ENCODE peak calls at places on chromosomes 6 and 20, in five cellular contexts. R is tibial nerve, Y is sigmoid colon, P is dorsolateral prefrontal cortex, G is B cell. B is an unnamed sample.

GRCh38 chr20:57596998-57597939 is 23.0 kb downstream of the ZBP1 start:
- DNase-seq in R (peak), Y (peak), P (peak), G (peak), B (peak)

GRCh38 chr6:27205375-27206278 is 41.9 kb upstream of the PRSS16 start:
- DNase-seq in R (no peak), Y (no peak), P (no peak), G (no peak), B (peak)

GRCh38 chr6:53529324-53530036 is 15.4 kb downstream of the GCLC start:
- DNase-seq in R (no peak), Y (no peak), P (no peak), G (no peak), B (no peak)

GRCh38 chr20:58905236-58905635 is 52.7 kb downstream of the GNAS start:
- DNase-seq in R (no peak), Y (no peak), P (no peak), G (no peak), B (no peak)

GRCh38 chr6:106883808-106884262 is 90.7 kb downstream of the CD24 start:
- DNase-seq in R (no peak), Y (no peak), P (no peak), G (no peak), B (no peak)

GRCh38 chr6:157272866-157273755 is 50.2 kb downstream of the TMEM242 start:
- DNase-seq in R (peak), Y (no peak), P (no peak), G (peak), B (peak)

GRCh38 chr6:111810321-111811235 is 62.7 kb downstream of the FYN start:
- DNase-seq in R (no peak), Y (no peak), P (no peak), G (no peak), B (peak)

GRCh38 chr20:16929756-16930155 is 181.6 kb downstream of the OTOR start:
- DNase-seq in R (no peak), Y (no peak), P (no peak), G (no peak), B (no peak)

GRCh38 chr6:81812416-81812815 is 59.9 kb upstream of the TENT5A start:
- DNase-seq in R (no peak), Y (no peak), P (no peak), G (no peak), B (no peak)

GRCh38 chr6:13378669-13379590 is 50.6 kb upstream of the TBC1D7 start:
- DNase-seq in R (no peak), Y (no peak), P (no peak), G (no peak), B (no peak)

GRCh38 chr6:37882724-37883413 is 63.3 kb downstream of the ZFAND3 start:
- DNase-seq in R (no peak), Y (no peak), P (no peak), G (no peak), B (no peak)

GRCh38 chr6:138815797-138816528 is 20.1 kb downstream of the ECT2L start:
- DNase-seq in R (peak), Y (no peak), P (no peak), G (peak), B (no peak)

DNA sequence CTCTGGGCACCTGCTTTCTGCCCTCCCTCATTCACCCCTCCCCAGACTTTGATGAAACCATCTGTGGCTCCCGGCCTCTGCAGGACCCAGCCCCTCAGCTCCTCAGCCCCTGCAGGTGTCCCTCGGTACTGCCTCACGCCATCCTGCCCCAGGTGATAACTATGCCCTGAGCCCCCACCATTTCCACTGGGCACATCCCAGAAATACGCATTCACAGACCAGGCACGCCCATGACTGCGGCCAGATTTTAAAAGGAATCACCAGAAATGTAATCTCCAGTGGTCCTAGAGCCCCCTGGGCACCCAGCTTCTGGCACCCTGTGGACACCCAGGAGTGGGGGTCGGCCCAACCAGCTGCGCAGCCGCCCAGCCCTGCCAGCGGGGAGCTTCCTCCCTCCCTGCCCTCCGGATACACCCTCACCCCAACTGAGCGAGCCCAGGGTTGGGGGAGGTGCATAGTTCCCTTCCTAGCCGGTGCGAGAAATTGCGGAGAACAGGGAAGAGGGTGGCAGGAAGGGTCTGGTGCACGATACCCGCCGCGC is 585 bp upstream of the NTSR1 start:
- DNase-seq in R (no peak), Y (no peak), P (no peak), G (peak), B (peak)
- TF ChIP-seq CTCF in R (no peak), Y (peak), P (no peak), G (peak), B (peak)

GRCh38 chr20:43840382-43841070 is 74.1 kb upstream of the TOX2 start:
- DNase-seq in R (no peak), Y (peak), P (no peak), G (peak), B (peak)
- TF ChIP-seq CTCF in R (no peak), Y (no peak), P (peak), G (peak), B (peak)

DNA sequence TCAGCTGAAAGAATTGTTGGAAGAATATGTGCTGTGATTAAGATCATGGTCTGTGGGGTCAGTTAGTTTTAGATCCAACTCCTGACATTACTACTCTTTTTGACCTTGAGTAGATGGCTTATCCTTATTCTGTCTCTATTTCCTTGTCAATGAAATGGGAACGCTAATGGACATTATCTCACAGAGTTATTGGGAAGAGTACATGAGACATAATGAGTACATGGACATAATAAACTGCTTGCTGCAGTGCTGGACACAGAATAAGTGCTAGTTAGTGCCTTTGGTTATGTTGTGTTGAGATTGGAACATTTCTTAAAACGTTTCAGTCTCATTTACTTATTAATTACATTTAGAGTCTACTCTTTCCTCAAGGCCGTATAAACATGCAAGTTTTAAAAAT is 42.6 kb downstream of the MAPK14 start:
- DNase-seq in R (no peak), Y (no peak), P (no peak), G (no peak), B (no peak)
- TF ChIP-seq CTCF in R (no peak), Y (no peak), P (no peak), G (no peak), B (no peak)

GRCh38 chr20:51534764-51535386 is 7.6 kb downstream of the NFATC2 start:
- DNase-seq in R (no peak), Y (no peak), P (no peak), G (no peak), B (peak)

GRCh38 chr20:51533291-51534172 is 9.0 kb downstream of the NFATC2 start:
- DNase-seq in R (no peak), Y (no peak), P (no peak), G (no peak), B (no peak)

GRCh38 chr20:51531712-51532456 is 10.6 kb downstream of the NFATC2 start:
- DNase-seq in R (no peak), Y (no peak), P (no peak), G (no peak), B (no peak)

GRCh38 chr20:51531141-51531710 is 11.3 kb downstream of the NFATC2 start:
- DNase-seq in R (no peak), Y (no peak), P (no peak), G (no peak), B (peak)

DNA sequence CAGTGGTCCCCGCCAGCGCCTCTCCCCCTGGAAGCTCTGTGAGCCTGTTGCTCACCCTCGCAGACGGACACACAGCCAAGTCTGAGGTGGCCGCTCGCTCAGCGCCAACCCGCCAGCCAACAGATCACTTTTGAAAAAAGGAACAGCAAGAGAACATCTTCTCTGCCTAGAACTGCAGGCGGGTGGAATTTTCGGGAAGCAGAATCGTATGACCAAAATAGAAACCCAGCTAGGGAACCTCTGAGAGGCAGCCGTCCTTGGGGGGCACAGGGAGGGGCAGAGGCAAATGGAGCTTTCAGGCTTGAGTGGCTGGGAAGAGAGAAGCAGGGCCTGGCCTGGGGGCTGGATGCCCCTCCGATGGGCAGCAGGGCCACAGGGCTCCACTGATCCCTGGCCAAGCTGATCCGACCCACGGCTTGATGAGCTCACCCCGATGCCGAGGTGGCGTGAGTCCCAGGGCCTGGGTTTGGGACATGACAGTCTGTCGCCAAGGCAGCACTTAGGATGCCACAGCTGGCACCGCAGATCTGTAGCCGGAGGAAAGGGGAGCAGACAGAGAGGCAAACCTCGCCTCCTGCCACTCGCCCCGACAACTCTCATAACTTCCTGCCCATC is 9.8 kb downstream of the NFATC2 start:
- DNase-seq in R (no peak), Y (peak), P (no peak), G (no peak), B (peak)
- TF ChIP-seq CTCF in R (no peak), Y (no peak), P (no peak), G (no peak), B (no peak)

DNA sequence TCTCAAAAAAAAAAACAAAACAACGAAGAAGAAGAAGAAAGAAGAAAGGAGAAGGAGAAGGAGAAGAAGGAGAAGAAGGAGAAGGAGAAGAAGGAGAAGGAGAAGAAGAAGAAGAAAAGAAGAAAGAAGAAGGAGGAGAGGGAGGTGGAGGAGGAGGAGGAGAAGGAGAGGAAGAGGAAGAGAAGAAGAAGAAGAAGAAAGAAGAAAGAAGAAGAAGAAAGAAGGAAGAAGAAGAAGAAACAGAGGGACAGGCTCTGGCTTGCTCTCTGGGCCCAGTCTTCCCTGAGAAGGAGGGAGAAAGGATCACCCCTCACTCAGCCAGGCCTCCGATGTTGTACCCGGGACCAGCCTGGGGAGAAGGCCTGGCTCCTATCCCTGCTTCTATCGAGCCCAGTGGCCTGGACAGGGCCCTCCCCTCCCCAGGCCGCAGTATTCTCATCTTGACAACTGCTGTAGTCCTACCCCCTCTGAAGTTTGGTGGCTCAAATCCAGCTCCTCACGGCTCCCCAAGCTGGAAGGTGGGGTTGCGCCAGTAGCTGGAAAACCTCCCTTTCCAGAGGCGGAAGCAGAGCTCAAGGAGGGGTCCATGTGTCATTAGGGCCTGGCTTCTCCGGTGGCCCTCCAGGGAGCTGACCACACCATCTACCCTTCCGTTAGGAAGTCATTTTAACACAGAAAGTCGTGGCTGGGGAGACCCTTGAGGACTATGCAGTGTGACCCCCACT is 18.9 kb downstream of the C6orf132 start:
- DNase-seq in R (no peak), Y (no peak), P (no peak), G (no peak), B (no peak)
- TF ChIP-seq CTCF in R (no peak), Y (no peak), P (no peak), G (no peak), B (no peak)

GRCh38 chr20:49511788-49512525 is 29.5 kb upstream of the KCNB1 start:
- DNase-seq in R (no peak), Y (no peak), P (no peak), G (no peak), B (no peak)

GRCh38 chr20:49505518-49505917 is 23.1 kb upstream of the KCNB1 start:
- DNase-seq in R (no peak), Y (peak), P (peak), G (no peak), B (no peak)

GRCh38 chr20:49510562-49511117 is 28.2 kb upstream of the KCNB1 start:
- DNase-seq in R (peak), Y (peak), P (no peak), G (no peak), B (no peak)

GRCh38 chr20:49507741-49508434 is 25.4 kb upstream of the KCNB1 start:
- DNase-seq in R (no peak), Y (peak), P (no peak), G (no peak), B (no peak)

DNA sequence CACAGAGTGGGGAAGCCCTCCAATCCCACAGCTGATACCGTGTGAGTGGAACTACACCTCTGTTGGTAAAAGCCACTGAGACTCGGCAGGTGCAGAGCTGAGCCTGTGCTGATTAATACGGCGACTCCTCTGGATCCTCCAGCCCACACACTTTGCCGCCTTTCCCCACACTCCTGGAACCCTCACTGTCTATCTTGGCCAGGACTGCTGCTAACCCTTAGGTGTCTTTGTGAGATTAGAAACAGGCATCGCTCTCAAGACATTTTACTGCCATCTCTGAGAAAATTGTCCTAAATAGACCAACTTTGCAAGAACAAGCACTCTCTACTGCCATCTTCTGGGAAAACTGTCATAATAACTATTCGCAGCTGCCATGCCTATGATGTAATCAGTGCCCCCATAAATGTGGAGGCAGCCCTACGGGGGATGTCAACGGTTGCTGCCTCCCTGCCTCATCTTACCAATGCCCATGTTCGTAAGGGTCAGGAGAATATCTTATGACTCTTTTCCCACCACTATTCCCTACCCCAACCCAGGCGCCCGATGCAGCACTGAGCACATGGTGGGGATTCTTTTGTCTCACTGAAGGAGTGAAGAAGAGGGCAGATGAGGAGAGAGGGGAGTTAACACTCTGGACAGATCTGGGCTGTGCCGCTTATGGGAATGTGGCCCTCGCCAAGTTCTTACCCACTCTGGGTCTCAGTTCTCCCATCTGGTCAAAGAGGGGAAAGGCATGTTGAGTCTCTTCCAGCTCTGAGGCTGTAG is 26.1 kb upstream of the KCNB1 start:
- DNase-seq in R (peak), Y (peak), P (peak), G (peak), B (peak)
- TF ChIP-seq CTCF in R (peak), Y (peak), P (peak), G (peak), B (peak)

B was measured in activated CD8-positive, alpha-beta T cell treated with anti-CD3 and anti-CD28 coated beads for 36 hours.